ENCODE peak calls at places on chromosome 16, in nine cellular contexts. U is GM23338, C is endodermal cell, P is GM23248, K is H7, H is foreskin fibroblast, O is AG10803, B is astrocyte of the spinal cord, T is dorsolateral prefrontal cortex. N is an unnamed sample.

GRCh38 chr16:30724641-30725464 is 23.4 kb upstream of the PHKG2 start:
- DNase-seq in K (peak), O (peak), T (no peak), C (no peak), B (no peak), P (no peak), H (no peak), U (no peak), N (no peak)

GRCh38 chr16:49018259-49018931 is 263.2 kb downstream of the CBLN1 start:
- DNase-seq in T (no peak), P (no peak), U (no peak), K (no peak), H (no peak), O (no peak), C (no peak), B (no peak), N (no peak)

GRCh38 chr16:74830646-74831045 is 56.0 kb upstream of the FA2H start:
- DNase-seq in O (no peak), B (no peak), T (no peak), H (no peak), P (no peak), U (no peak), C (no peak), K (no peak), N (no peak)

GRCh38 chr16:81276323-81276722 is 37.8 kb downstream of the BCO1 start:
- DNase-seq in O (no peak), H (no peak), K (no peak), B (no peak), P (no peak), C (no peak), T (no peak), U (no peak), N (no peak)

GRCh38 chr16:50303041-50303604 is 36.8 kb downstream of the ADCY7 start:
- DNase-seq in C (peak), B (peak), U (no peak), T (no peak), H (no peak), P (no peak), O (peak), K (peak), N (no peak)

GRCh38 chr16:20285993-20286499 is 41.3 kb downstream of the GP2 start:
- DNase-seq in P (no peak), B (no peak), K (peak), O (no peak), H (no peak), T (no peak), U (peak), C (peak), N (no peak)

GRCh38 chr16:57735755-57736418 is at the start of gene KATNB1:
- DNase-seq in T (no peak), H (peak), C (no peak), B (no peak), P (no peak), U (peak), K (no peak), O (peak), N (no peak)

GRCh38 chr16:48531011-48531962 is 78.7 kb downstream of the N4BP1 start:
- DNase-seq in C (peak), B (no peak), T (no peak), H (peak), P (peak), O (peak), U (no peak), K (peak), N (no peak)

GRCh38 chr16:64196444-64196843 is 925.4 kb downstream of the CDH11 start:
- DNase-seq in C (no peak), T (no peak), H (peak), O (peak), U (no peak), B (peak), P (peak), K (no peak), N (no peak)

GRCh38 chr16:964696-965395 is 5.9 kb downstream of the LMF1 start:
- DNase-seq in U (no peak), B (no peak), O (no peak), T (no peak), H (peak), C (no peak), K (no peak), P (no peak), N (no peak)

GRCh38 chr16:12902511-12903324 is 1.3 kb downstream of the SHISA9 start:
- DNase-seq in H (no peak), U (peak), C (peak), B (no peak), O (no peak), T (no peak), P (no peak), K (peak), N (no peak)

GRCh38 chr16:46929378-46930332 is 43.8 kb downstream of the DNAJA2 start:
- DNase-seq in C (peak), P (peak), B (peak), H (peak), K (peak), O (peak), T (peak), U (peak), N (peak)

GRCh38 chr16:15810411-15810810 is 46.4 kb downstream of the MYH11 start:
- DNase-seq in K (no peak), C (no peak), T (no peak), U (no peak), B (no peak), P (peak), O (peak), H (no peak), N (no peak)

GRCh38 chr16:50742521-50743150 is 750 bp downstream of the CYLD start:
- DNase-seq in U (peak), T (no peak), O (peak), B (no peak), H (peak), K (peak), P (peak), C (peak), N (no peak)

GRCh38 chr16:5634781-5635180 is 537.2 kb upstream of the EEF2KMT start:
- DNase-seq in U (no peak), T (no peak), H (no peak), K (no peak), B (no peak), C (no peak), P (no peak), O (no peak), N (no peak)

GRCh38 chr16:85461814-85462404 is 151.2 kb upstream of the GSE1 start:
- DNase-seq in T (no peak), H (no peak), B (peak), O (peak), P (peak), C (peak), U (peak), K (peak), N (no peak)

GRCh38 chr16:66256919-66257318 is 109.6 kb upstream of the CDH5 start:
- DNase-seq in H (no peak), O (no peak), T (no peak), B (no peak), P (no peak), K (no peak), U (no peak), C (peak), N (no peak)

GRCh38 chr16:46830417-46830901 is 521 bp downstream of the C16orf87 start:
- DNase-seq in O (peak), P (peak), U (peak), H (no peak), B (peak), C (no peak), K (no peak), T (no peak), N (no peak)

GRCh38 chr16:80591071-80591935 is 50.5 kb downstream of the DYNLRB2 start:
- DNase-seq in U (no peak), O (no peak), H (no peak), B (no peak), C (no peak), P (no peak), T (no peak), K (no peak), N (peak)

GRCh38 chr16:57352636-57353047 is 5.9 kb upstream of the CCL22 start:
- DNase-seq in K (no peak), B (no peak), H (no peak), P (no peak), U (no peak), C (no peak), O (no peak), T (no peak), N (peak)

GRCh38 chr16:86199871-86200700 is 301.1 kb downstream of the IRF8 start:
- DNase-seq in T (no peak), U (no peak), P (no peak), H (no peak), C (peak), O (no peak), K (no peak), B (no peak), N (no peak)

GRCh38 chr16:10749680-10750035 is 6.0 kb downstream of the NUBP1 start:
- DNase-seq in T (no peak), P (peak), K (no peak), U (no peak), H (peak), C (no peak), B (no peak), O (peak), N (no peak)

GRCh38 chr16:8764486-8765250 is 32.8 kb downstream of the TMEM186 start:
- DNase-seq in T (no peak), P (no peak), C (peak), O (no peak), U (peak), H (no peak), B (no peak), K (peak), N (no peak)

GRCh38 chr16:35732046-35732810 is 2272.8 kb downstream of the TP53TG3F start:
- DNase-seq in K (no peak), U (no peak), B (no peak), H (no peak), P (no peak), C (no peak), T (no peak), O (no peak), N (no peak)

GRCh38 chr16:30740364-30741251 is 7.6 kb upstream of the PHKG2 start:
- DNase-seq in P (peak), H (peak), C (peak), K (peak), U (peak), O (peak), T (no peak), B (peak), N (no peak)

GRCh38 chr16:10641953-10642949 is 52.5 kb downstream of the TEKT5 start:
- DNase-seq in P (no peak), U (peak), B (no peak), H (no peak), C (peak), K (peak), T (no peak), O (no peak), N (no peak)

GRCh38 chr16:78503501-78504110 is 404.2 kb downstream of the WWOX start:
- DNase-seq in K (peak), P (peak), T (no peak), O (peak), U (peak), B (peak), C (peak), H (no peak), N (peak)

GRCh38 chr16:78364501-78364900 is 265.0 kb downstream of the WWOX start:
- DNase-seq in T (no peak), C (no peak), H (no peak), K (no peak), B (no peak), O (no peak), U (no peak), P (no peak), N (no peak)

GRCh38 chr16:66030036-66030435 is 336.5 kb upstream of the CDH5 start:
- DNase-seq in H (no peak), T (no peak), O (peak), U (no peak), K (no peak), P (peak), B (peak), C (peak), N (no peak)

GRCh38 chr16:1494129-1494640 is 1.0 kb downstream of the TELO2 start:
- DNase-seq in U (peak), O (peak), C (peak), P (peak), H (peak), B (peak), K (peak), T (no peak), N (peak)

GRCh38 chr16:23491490-23492391 is 18.6 kb downstream of the GGA2 start:
- DNase-seq in P (peak), B (peak), C (no peak), U (no peak), T (no peak), H (no peak), O (peak), K (peak), N (no peak)

GRCh38 chr16:86508947-86509758 is 1.2 kb upstream of the FOXF1 start:
- DNase-seq in P (peak), U (peak), B (peak), O (peak), H (peak), T (no peak), K (peak), C (peak), N (peak)

GRCh38 chr16:2270070-2270462 is 2.1 kb upstream of the RNPS1 start:
- DNase-seq in B (no peak), H (no peak), T (no peak), O (no peak), P (no peak), C (no peak), U (no peak), K (no peak), N (no peak)

GRCh38 chr16:54050281-54051210 is 236.0 kb downstream of the IRX3 start:
- DNase-seq in B (peak), O (no peak), P (no peak), H (no peak), T (no peak), C (peak), U (peak), K (peak), N (no peak)
- H3K4me3 ChIP-seq in B (no peak), O (no peak), P (no peak), H (no peak), T (no peak), C (no peak), U (peak), K (no peak), N (no peak)

GRCh38 chr16:19113577-19114358 is at the start of gene ITPRIPL2:
- DNase-seq in K (peak), U (peak), C (peak), T (no peak), H (peak), P (peak), O (peak), B (peak), N (peak)
- H3K4me3 ChIP-seq in K (peak), U (peak), C (peak), T (peak), H (peak), P (peak), O (peak), B (peak), N (peak)

DNA sequence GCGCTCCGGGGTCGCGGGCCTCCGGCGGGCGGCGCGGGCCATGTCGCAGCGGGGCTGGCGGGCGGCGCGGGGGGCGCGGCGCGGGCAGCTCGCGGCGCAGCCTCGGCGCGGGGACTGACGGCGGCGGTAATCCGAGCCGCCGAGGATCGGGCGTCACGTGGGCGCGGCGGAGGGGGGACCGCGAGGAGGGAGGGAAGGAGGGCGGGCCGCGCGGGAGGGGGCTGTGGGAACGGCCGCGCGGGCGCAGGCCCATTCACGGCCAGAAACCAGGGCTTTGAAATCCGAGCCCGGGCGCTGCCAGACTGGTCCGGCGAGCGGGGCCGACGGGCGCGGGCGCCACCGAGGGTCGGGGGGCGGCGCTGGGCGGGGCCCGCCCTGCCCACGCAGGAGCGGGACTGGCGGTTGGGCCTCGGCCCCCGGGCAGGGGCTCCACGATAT is at the start of gene MTSS2:
- DNase-seq in P (peak), T (peak), C (peak), U (peak), K (peak), O (peak), H (peak), B (peak), N (no peak)
- H3K4me3 ChIP-seq in P (peak), T (peak), C (peak), U (peak), K (peak), O (peak), H (peak), B (peak), N (no peak)

DNA sequence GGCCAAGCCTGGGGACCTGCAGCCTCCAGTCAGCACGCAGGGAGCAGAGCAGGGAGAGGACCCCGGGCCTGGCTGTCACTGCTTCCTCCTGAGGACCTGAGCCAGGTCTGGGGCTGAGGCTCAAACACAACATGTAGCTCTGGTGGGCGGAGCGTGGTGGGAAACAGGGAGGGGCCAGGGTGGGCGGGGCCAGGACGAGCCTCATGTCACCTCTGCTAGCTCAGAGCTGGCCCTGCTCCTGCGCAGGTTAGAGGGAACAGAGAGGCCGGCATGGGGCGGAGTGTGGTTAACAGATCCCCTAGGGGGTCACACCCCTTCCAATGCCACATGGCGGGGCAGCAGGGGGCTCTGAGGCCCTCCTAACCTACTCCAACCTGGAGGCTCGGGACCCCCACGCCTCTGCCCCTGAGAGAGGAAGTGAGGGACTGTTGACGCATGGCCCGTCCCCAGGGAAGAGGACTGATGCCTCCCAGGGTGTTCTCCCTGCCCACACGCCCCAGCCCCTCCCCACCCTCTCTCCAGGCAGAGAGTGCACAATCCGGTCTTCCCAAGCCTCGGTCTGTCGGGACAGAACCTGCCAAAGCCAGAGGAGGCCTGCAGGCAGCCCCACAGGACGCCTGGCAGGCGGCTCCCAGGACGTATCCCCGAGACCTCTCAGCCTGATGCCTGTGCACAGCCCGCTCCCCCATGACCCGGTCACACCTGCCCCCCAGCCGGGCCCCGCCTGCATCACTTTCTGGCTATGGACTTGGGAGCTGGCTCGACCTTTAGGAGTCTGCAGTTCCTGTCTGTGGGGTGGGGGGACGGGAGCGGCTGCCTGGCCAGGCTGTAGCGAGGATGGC is 15.2 kb downstream of the PIEZO1 start:
- DNase-seq in U (peak), H (no peak), T (no peak), C (peak), B (peak), O (no peak), P (peak), K (peak), N (peak)
- H3K4me3 ChIP-seq in U (no peak), H (no peak), T (no peak), C (no peak), B (no peak), O (no peak), P (no peak), K (no peak), N (no peak)

GRCh38 chr16:3759736-3760135 is 42.4 kb upstream of the TRAP1 start:
- DNase-seq in P (no peak), B (no peak), U (no peak), K (no peak), O (no peak), C (no peak), T (no peak), H (no peak), N (no peak)
- H3K4me3 ChIP-seq in P (no peak), B (no peak), U (no peak), K (no peak), O (no peak), C (no peak), T (no peak), H (no peak), N (no peak)

DNA sequence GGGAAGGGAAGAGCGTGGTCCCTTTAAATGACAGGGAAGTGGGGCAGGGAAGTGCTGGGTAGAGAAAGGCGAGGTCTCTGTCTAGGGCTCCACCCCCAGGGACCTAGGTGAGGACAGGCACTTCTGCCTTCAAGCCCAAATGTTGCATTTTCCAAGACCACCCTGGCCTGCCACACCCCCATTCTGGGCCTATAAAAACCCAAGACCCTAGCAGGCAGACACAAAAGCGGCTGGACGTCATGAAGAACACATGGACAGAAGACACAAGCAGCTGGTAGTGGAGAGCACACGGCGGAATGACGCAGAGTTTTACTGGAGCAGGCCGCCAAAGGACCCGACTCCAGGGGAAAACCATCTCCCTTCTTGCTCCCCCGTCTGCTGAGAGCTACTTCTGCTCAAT is 622.0 kb upstream of the SALL1 start:
- DNase-seq in C (peak), B (no peak), K (peak), T (no peak), H (no peak), P (no peak), O (no peak), U (peak), N (no peak)
- H3K4me3 ChIP-seq in C (no peak), B (no peak), K (peak), T (no peak), H (no peak), P (no peak), O (no peak), U (peak), N (no peak)

GRCh38 chr16:26859086-26859485 is 207.6 kb upstream of the C16orf82 start:
- DNase-seq in T (no peak), C (no peak), U (no peak), P (no peak), H (no peak), K (no peak), O (no peak), B (no peak), N (no peak)

GRCh38 chr16:26856271-26856670 is 210.5 kb upstream of the C16orf82 start:
- DNase-seq in P (no peak), K (no peak), T (no peak), C (no peak), H (no peak), O (no peak), U (no peak), B (no peak), N (no peak)

GRCh38 chr16:26860506-26860905 is 206.2 kb upstream of the C16orf82 start:
- DNase-seq in O (no peak), H (no peak), K (no peak), C (no peak), U (no peak), B (no peak), T (no peak), P (no peak), N (no peak)

GRCh38 chr16:26857371-26857770 is 209.4 kb upstream of the C16orf82 start:
- DNase-seq in H (no peak), B (no peak), U (no peak), C (no peak), O (no peak), P (no peak), K (no peak), T (no peak), N (no peak)

DNA sequence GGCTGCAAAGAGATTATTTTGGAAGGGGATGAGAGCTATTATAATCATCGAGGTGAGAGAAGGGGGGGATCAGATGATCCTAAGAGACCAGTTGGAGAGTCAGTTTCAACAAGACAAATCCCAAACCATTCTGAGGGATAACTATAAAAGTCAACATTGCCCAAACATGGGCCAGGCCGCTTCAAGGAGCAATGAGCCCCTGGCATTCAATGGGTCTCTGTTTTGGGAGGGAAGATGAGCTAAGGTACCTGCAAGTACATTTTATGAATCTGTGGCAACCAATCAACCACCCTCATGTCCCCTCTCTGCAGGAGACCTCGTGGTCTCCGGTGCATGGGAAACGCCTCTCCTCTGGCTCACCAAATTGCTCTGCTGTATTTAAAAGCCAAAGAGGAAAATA is 209.9 kb upstream of the C16orf82 start:
- DNase-seq in O (no peak), T (no peak), P (no peak), K (no peak), C (no peak), U (no peak), H (no peak), B (no peak), N (no peak)
- H3K4me3 ChIP-seq in O (no peak), T (no peak), P (no peak), K (no peak), C (no peak), U (no peak), H (no peak), B (no peak), N (no peak)

N was measured in GM06990.